ENCODE peak calls at places on chromosomes 11 and 22, in five cellular contexts. C, O, X, G and L are unnamed samples.

GRCh38 chr22:36274547-36274946 is 21.6 kb downstream of the APOL1 start:
- DNase-seq in O (no peak), C (no peak), X (no peak), G (no peak), L (no peak)

GRCh38 chr11:68010058-68011041 is at the start of gene ALDH3B1:
- DNase-seq in O (peak), X (no peak), C (peak), G (no peak), L (no peak)

GRCh38 chr22:19966908-19967750 is 25.5 kb upstream of the TXNRD2 start:
- DNase-seq in C (no peak), O (no peak), G (no peak), X (no peak), L (no peak)

GRCh38 chr11:93542753-93543246 is 391 bp downstream of the SMCO4 start:
- DNase-seq in X (peak), G (no peak), O (no peak), C (no peak), L (no peak)

GRCh38 chr11:127816959-127817358 is 770.4 kb downstream of the ETS1 start:
- DNase-seq in O (no peak), X (no peak), G (no peak), C (no peak), L (peak)

GRCh38 chr11:3984896-3985295 is 109.7 kb upstream of the RRM1 start:
- DNase-seq in G (peak), O (peak), X (peak), C (no peak), L (no peak)

GRCh38 chr11:128694618-128695481 is 978 bp downstream of the FLI1 start:
- DNase-seq in C (no peak), O (peak), G (peak), X (no peak), L (no peak)

GRCh38 chr22:17838180-17838865 is 64.1 kb upstream of the BID start:
- DNase-seq in C (no peak), G (no peak), X (no peak), O (no peak), L (no peak)

GRCh38 chr11:85602551-85603218 is 24.5 kb downstream of the DLG2 start:
- DNase-seq in C (no peak), O (no peak), X (no peak), G (no peak), L (no peak)

GRCh38 chr11:87573708-87574107 is 536.0 kb downstream of the TMEM135 start:
- DNase-seq in G (no peak), C (no peak), X (no peak), O (peak), L (no peak)

GRCh38 chr11:102438311-102439062 is 14.1 kb downstream of the TMEM123 start:
- DNase-seq in O (no peak), C (no peak), X (no peak), G (no peak), L (no peak)

GRCh38 chr22:26708256-26709009 is 51.0 kb downstream of the MIAT start:
- DNase-seq in G (no peak), X (no peak), C (no peak), O (no peak), L (no peak)

GRCh38 chr22:45090364-45090960 is 73.3 kb upstream of the NUP50 start:
- DNase-seq in C (no peak), X (peak), G (no peak), O (peak), L (no peak)

GRCh38 chr22:46569848-46570695 is 32.7 kb upstream of the CELSR1 start:
- DNase-seq in O (no peak), X (no peak), C (no peak), G (no peak), L (no peak)

GRCh38 chr11:14029415-14029814 is 66.9 kb downstream of the SPON1 start:
- DNase-seq in X (no peak), G (no peak), C (no peak), O (peak), L (no peak)

GRCh38 chr11:128687321-128687720 is 6.6 kb upstream of the FLI1 start:
- DNase-seq in C (no peak), O (peak), G (no peak), X (no peak), L (no peak)

GRCh38 chr22:25368271-25368670 is 148.8 kb downstream of the CRYBB2 start:
- DNase-seq in C (no peak), O (no peak), X (no peak), G (no peak), L (no peak)

GRCh38 chr11:62560566-62561103 is 13.1 kb downstream of the EEF1G start:
- DNase-seq in C (peak), X (peak), O (peak), G (peak), L (peak)

GRCh38 chr11:44306469-44307244 is 3.3 kb downstream of the ALX4 start:
- DNase-seq in G (no peak), C (no peak), O (no peak), X (no peak), L (no peak)

GRCh38 chr11:113705871-113706654 is at the start of gene TMPRSS5:
- DNase-seq in C (no peak), X (peak), G (no peak), O (no peak), L (no peak)

GRCh38 chr11:3614742-3615171 is 27.0 kb downstream of the ART5 start:
- DNase-seq in X (no peak), O (no peak), C (no peak), G (peak), L (no peak)

GRCh38 chr11:128045094-128045725 is 542.1 kb downstream of the ETS1 start:
- DNase-seq in G (no peak), C (no peak), O (no peak), X (no peak), L (no peak)

GRCh38 chr11:107017104-107017432 is 1.2 kb downstream of the GUCY1A2 start:
- DNase-seq in C (no peak), X (no peak), O (peak), G (no peak), L (no peak)

GRCh38 chr11:126063510-126063858 is 818 bp upstream of the CDON start:
- DNase-seq in G (no peak), C (no peak), O (no peak), X (no peak), L (no peak)
- H3K4me3 ChIP-seq in G (peak), C (peak), O (peak), X (peak), L (peak)

DNA sequence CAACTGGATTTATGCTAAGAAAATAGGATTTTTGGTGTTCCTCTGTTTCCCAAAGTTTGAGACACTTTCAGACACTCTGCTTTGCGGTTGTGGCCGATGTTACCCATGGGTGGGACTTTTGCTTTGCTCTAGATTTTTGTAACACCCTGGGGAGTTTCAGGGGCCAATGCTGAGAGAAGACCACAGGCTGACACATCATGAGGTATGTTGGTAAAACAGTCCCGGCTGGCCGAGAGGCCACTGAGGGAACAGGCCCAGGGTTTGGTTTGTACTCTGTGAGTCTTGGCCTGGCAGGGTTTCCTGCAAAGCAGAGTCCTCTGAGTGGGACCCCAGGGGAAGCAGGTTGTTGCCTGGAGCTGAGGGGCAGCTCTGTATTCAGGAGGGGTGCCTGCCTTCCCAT is 78.5 kb upstream of the PITPNB start:
- DNase-seq in C (no peak), X (no peak), G (no peak), O (no peak), L (no peak)
- H3K4me3 ChIP-seq in C (no peak), X (no peak), G (no peak), O (no peak), L (no peak)

DNA sequence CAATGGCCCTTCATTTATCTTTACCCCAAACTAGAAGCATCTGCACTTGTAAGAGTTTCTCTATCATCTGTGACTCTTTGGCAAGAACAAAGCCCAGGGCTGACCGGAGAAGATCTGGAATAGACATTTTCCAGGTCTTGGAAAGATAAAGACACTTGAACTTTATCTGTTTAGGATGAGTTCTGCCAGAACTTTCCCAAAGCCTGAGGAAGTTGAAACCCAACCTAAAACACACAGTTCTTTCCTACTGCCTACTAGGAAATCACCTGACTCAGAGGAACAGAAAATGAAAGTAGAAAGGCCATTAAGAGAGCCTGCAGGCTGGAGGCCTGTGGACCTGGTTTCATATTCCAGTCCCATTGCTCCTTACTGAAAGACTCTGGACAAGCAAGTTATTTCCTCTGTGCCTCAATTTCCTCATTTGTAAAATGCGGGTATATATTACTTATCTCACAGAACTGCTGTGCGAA is 1.4 kb downstream of the UBE2L6 start:
- DNase-seq in C (no peak), G (peak), X (no peak), O (no peak), L (peak)
- H3K4me3 ChIP-seq in C (no peak), G (peak), X (peak), O (peak), L (peak)

DNA sequence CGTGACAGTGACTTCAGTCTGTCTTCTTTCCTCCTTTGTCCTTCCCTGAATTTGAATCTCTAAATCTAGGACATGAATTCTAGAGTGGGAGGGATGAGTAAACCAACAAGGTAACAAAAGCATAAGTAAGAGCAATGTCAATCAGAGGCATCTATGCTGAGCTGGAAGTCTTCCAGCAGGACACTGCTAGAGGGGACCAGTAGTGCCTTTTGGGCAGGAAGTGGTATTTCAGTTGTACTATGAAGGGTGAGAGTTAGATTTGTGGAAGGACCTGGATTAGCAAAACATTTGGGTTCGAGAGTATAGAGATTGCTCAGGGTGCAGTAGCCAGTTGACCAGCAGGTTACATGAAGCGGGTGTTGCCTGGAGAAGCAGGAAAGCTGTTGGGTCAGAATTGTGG is 40.3 kb downstream of the MEI1 start:
- DNase-seq in G (no peak), C (no peak), O (no peak), X (no peak), L (peak)
- H3K4me3 ChIP-seq in G (no peak), C (no peak), O (no peak), X (no peak), L (no peak)

GRCh38 chr11:74494916-74495315 is 1.4 kb upstream of the LIPT2 start:
- DNase-seq in X (no peak), G (no peak), O (no peak), C (no peak), L (no peak)

GRCh38 chr11:74493816-74494630 is 499 bp upstream of the LIPT2 start:
- DNase-seq in G (no peak), O (peak), C (no peak), X (no peak), L (no peak)

GRCh38 chr11:74492974-74493815 is at the start of gene LIPT2:
- DNase-seq in X (peak), C (peak), G (peak), O (peak), L (peak)

GRCh38 chr11:74490945-74491344 is 2.6 kb downstream of the LIPT2 start:
- DNase-seq in X (no peak), C (no peak), G (no peak), O (no peak), L (no peak)

DNA sequence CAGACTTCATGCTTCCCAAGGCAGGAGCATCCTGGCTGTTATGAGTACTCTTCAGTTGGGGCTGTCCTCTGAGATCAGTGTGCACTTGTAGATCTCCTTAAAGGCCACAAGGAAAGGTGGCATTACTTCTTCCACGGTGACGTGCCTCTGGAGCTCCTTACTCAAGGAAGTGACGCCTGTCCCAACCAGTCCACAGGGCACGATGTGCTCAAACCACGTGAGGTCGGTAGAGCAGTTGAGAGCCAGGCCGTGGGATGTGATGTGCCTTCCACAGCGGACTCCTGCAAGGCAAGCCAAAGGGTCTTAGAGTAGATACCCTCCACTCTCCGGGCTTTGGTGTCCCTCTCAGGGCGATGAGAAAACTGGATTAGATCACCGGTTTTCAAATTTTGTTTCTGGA is 1.4 kb downstream of the LIPT2 start:
- DNase-seq in X (no peak), O (peak), G (no peak), C (no peak), L (no peak)
- H3K4me3 ChIP-seq in X (no peak), O (peak), G (no peak), C (peak), L (no peak)

GRCh38 chr11:47271961-47272661 is 2.2 kb downstream of the MADD start:
- DNase-seq in G (no peak), O (peak), C (no peak), X (no peak), L (no peak)
- H3K4me3 ChIP-seq in G (no peak), O (peak), C (no peak), X (no peak), L (no peak)

GRCh38 chr22:38570841-38571364 is 920 bp upstream of the DMC1 start:
- DNase-seq in C (peak), X (peak), O (peak), G (peak), L (peak)
- H3K4me3 ChIP-seq in C (peak), X (peak), O (peak), G (peak), L (peak)